ENCODE peak calls at places on chromosomes 7 and 10, in six cellular contexts. E is fibroblast of the aortic adventitia, B is osteoblast, L is psoas muscle, C is AG04450, A is upper lobe of left lung. D is an unnamed sample.

GRCh38 chr7:40716052-40716451 is 581.2 kb downstream of the SUGCT start:
- DNase-seq in E (peak), B (no peak), L (no peak), C (no peak), A (no peak), D (no peak)

GRCh38 chr10:31940839-31941653 is 12.4 kb upstream of the ARHGAP12 start:
- DNase-seq in E (peak), B (peak), L (peak), C (peak), A (no peak), D (peak)

GRCh38 chr7:159102681-159103381 is 41.8 kb downstream of the VIPR2 start:
- DNase-seq in E (no peak), B (peak), L (peak), C (no peak), A (peak), D (no peak)

GRCh38 chr10:112166800-112167199 is 16.8 kb downstream of the GPAM start:
- DNase-seq in E (no peak), B (no peak), L (no peak), C (no peak), A (no peak), D (no peak)

GRCh38 chr7:104758504-104758903 is 255.5 kb upstream of the KMT2E start:
- DNase-seq in E (no peak), B (no peak), L (no peak), C (no peak), A (no peak), D (no peak)

GRCh38 chr10:3495281-3495680 is 289.7 kb downstream of the KLF6 start:
- DNase-seq in E (no peak), B (no peak), L (no peak), C (no peak), A (no peak), D (no peak)

GRCh38 chr10:31075434-31075833 is 43.8 kb upstream of the ZNF438 start:
- DNase-seq in E (peak), B (no peak), L (no peak), C (peak), A (no peak), D (peak)

GRCh38 chr7:1981878-1982230 is 250.9 kb downstream of the MAD1L1 start:
- DNase-seq in E (no peak), B (no peak), L (no peak), C (no peak), A (no peak), D (no peak)

GRCh38 chr7:50822110-50822509 is 39.4 kb upstream of the GRB10 start:
- DNase-seq in E (peak), B (no peak), L (no peak), C (no peak), A (no peak), D (no peak)

GRCh38 chr10:13853854-13854253 is 267.1 kb downstream of the PRPF18 start:
- DNase-seq in E (peak), B (peak), L (no peak), C (no peak), A (no peak), D (no peak)

GRCh38 chr10:7161484-7162283 is 249.2 kb downstream of the SFMBT2 start:
- DNase-seq in E (peak), B (no peak), L (peak), C (no peak), A (no peak), D (peak)

GRCh38 chr7:116713918-116714317 is 41.9 kb downstream of the MET start:
- DNase-seq in E (peak), B (peak), L (no peak), C (peak), A (no peak), D (peak)

GRCh38 chr7:79909124-79909641 is 225.4 kb upstream of the GNAI1 start:
- DNase-seq in E (no peak), B (peak), L (no peak), C (no peak), A (no peak), D (no peak)

GRCh38 chr7:95927781-95928180 is 155.4 kb downstream of the DYNC1I1 start:
- DNase-seq in E (no peak), B (no peak), L (no peak), C (no peak), A (no peak), D (no peak)

GRCh38 chr10:47021850-47022249 is 110.6 kb downstream of the PTPN20 start:
- DNase-seq in E (no peak), B (peak), L (no peak), C (no peak), A (peak), D (no peak)

GRCh38 chr7:90520484-90520883 is 51.0 kb downstream of the PTTG1IP2 start:
- DNase-seq in E (peak), B (no peak), L (no peak), C (no peak), A (no peak), D (no peak)

GRCh38 chr7:7820939-7821338 is 102.5 kb upstream of the RPA3 start:
- DNase-seq in E (no peak), B (no peak), L (no peak), C (no peak), A (no peak), D (no peak)

GRCh38 chr7:100539436-100540006 is 518 bp downstream of the AGFG2 start:
- DNase-seq in E (no peak), B (peak), L (no peak), C (no peak), A (no peak), D (no peak)

DNA sequence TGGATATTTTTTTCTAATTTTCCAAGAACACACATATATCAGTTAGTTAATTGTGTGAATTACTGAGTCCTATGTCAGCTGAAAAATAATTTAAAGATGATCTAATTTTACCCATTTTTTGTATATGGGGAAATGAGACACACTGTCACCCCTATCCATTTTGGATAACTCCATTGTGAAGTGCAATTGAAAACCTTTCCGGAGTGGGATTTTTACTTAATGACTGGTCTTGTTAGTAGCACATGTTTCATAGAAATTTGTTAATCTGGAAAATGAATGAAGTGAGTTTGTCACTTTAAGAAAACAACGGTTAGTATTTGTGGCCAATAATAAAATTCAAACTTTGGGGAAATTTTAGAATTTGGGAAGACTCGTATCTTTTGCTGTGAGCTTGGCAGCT is 2.0 kb downstream of the GARS1 start:
- DNase-seq in E (peak), B (peak), L (no peak), C (no peak), A (no peak), D (no peak)
- H3K4me3 ChIP-seq in E (peak), B (peak), L (peak), C (peak), A (peak), D (peak)

GRCh38 chr7:149715476-149715875 is 57.9 kb downstream of the ZNF467 start:
- DNase-seq in E (no peak), B (no peak), L (no peak), C (no peak), A (peak), D (no peak)
- H3K4me3 ChIP-seq in E (peak), B (peak), L (peak), C (peak), A (peak), D (peak)

GRCh38 chr10:132231656-132232552 is 45.2 kb downstream of the DPYSL4 start:
- DNase-seq in E (no peak), B (peak), L (no peak), C (no peak), A (no peak), D (no peak)

GRCh38 chr10:132228616-132229015 is 41.9 kb downstream of the DPYSL4 start:
- DNase-seq in E (no peak), B (peak), L (no peak), C (no peak), A (no peak), D (no peak)

GRCh38 chr10:132230557-132231210 is 43.9 kb downstream of the DPYSL4 start:
- DNase-seq in E (no peak), B (peak), L (no peak), C (no peak), A (no peak), D (no peak)

GRCh38 chr10:132229096-132229495 is 42.3 kb downstream of the DPYSL4 start:
- DNase-seq in E (no peak), B (peak), L (no peak), C (no peak), A (no peak), D (no peak)

DNA sequence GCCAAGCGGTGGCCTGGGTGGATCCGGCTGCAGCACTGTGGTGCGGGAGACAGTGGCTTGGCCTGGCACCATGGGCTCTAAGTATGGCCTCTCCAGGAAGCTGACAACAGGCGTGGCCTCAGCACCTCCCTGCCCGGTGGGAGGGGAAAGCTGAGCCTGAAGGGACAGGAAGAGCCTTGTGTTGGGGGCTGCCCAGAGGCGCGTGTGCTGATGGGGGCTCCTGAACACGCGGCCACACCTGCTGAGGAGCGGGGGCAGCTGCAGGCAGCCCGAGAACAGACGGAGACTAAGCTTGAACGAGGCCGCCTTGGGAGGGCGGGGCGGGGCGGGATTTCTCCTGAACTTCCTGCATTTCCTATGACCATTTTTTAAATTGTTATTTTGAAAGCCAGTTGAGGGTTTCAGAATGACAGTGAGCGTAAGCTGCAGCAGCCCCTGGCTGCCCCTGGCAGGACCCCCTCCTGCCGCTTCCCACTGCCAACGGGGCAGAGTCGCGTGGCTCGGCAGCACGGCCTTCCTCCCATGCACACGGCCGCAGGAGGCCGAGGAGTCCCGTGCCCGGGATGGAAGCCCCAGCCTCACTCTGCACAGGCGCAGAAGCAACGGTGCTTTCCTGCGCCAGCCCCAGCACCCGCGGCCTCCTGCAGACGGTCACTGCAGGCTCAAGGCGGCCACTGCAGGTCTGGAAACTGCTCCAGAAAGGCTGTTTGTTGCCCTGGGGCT is 43.2 kb downstream of the DPYSL4 start:
- DNase-seq in E (no peak), B (peak), L (peak), C (no peak), A (peak), D (no peak)
- H3K4me3 ChIP-seq in E (no peak), B (peak), L (peak), C (no peak), A (peak), D (no peak)

GRCh38 chr7:55513849-55514248 is 58.5 kb downstream of the VOPP1 start:
- DNase-seq in E (no peak), B (no peak), L (no peak), C (no peak), A (no peak), D (no peak)
- H3K4me3 ChIP-seq in E (no peak), B (no peak), L (no peak), C (no peak), A (no peak), D (no peak)

D was measured in skeletal muscle cell.